ENCODE peak calls at places on chromosomes 5 and 9, in ten cellular contexts. K is HFF-Myc; V is A549; Z is fibroblast of mammary gland; C is lower lobe of right lung; G is heart left ventricle; M is astrocyte; H is pancreas; A is thoracic aorta; Y is CD8-positive, alpha-beta memory T cell. D is an unnamed sample.

GRCh38 chr5:10645146-10645545 is 81.3 kb downstream of the ANKRD33B start:
- DNase-seq in K (no peak), V (no peak), Z (no peak), C (no peak), G (no peak), M (no peak), H (no peak), A (no peak), Y (no peak), D (no peak)

GRCh38 chr9:87324613-87325194 is 173.0 kb upstream of the DAPK1 start:
- DNase-seq in K (peak), V (peak), Z (peak), C (no peak), G (no peak), M (peak), H (no peak), A (no peak), Y (no peak), D (no peak)

GRCh38 chr9:4541848-4542247 is 51.6 kb downstream of the SLC1A1 start:
- DNase-seq in K (no peak), V (no peak), Z (no peak), C (no peak), G (no peak), M (no peak), H (no peak), A (no peak), Y (no peak), D (no peak)

GRCh38 chr5:131324311-131324710 is 60.5 kb downstream of the CDC42SE2 start:
- DNase-seq in K (no peak), V (no peak), Z (no peak), C (no peak), G (no peak), M (no peak), H (no peak), A (no peak), Y (no peak), D (no peak)

GRCh38 chr5:34015120-34015807 is 7.4 kb upstream of the AMACR start:
- DNase-seq in K (no peak), V (no peak), Z (no peak), C (no peak), G (no peak), M (no peak), H (no peak), A (no peak), Y (no peak), D (no peak)

GRCh38 chr5:111772456-111772855 is 15.5 kb upstream of the NREP start:
- DNase-seq in K (no peak), V (peak), Z (peak), C (no peak), G (no peak), M (no peak), H (no peak), A (no peak), Y (no peak), D (no peak)

GRCh38 chr9:133972041-133972970 is 19.8 kb downstream of the VAV2 start:
- DNase-seq in K (no peak), V (no peak), Z (no peak), C (peak), G (no peak), M (no peak), H (no peak), A (no peak), Y (no peak), D (no peak)

GRCh38 chr5:150293091-150293941 is 3.7 kb upstream of the CAMK2A start:
- DNase-seq in K (no peak), V (no peak), Z (no peak), C (no peak), G (no peak), M (no peak), H (no peak), A (no peak), Y (no peak), D (no peak)

GRCh38 chr9:70420267-70421019 is 6.0 kb upstream of the KLF9 start:
- DNase-seq in K (no peak), V (peak), Z (peak), C (peak), G (peak), M (peak), H (peak), A (peak), Y (peak), D (peak)

GRCh38 chr9:128628471-128629048 is 28.1 kb downstream of the DYNC2I2 start:
- DNase-seq in K (no peak), V (no peak), Z (no peak), C (peak), G (peak), M (no peak), H (no peak), A (no peak), Y (no peak), D (no peak)

GRCh38 chr5:2524620-2525019 is 226.9 kb downstream of the IRX2 start:
- DNase-seq in K (no peak), V (no peak), Z (no peak), C (no peak), G (no peak), M (no peak), H (no peak), A (no peak), Y (no peak), D (no peak)

GRCh38 chr5:56447232-56447631 is 214.1 kb upstream of the ANKRD55 start:
- DNase-seq in K (no peak), V (peak), Z (peak), C (no peak), G (no peak), M (no peak), H (no peak), A (no peak), Y (no peak), D (no peak)

GRCh38 chr5:137310051-137310730 is 188.9 kb downstream of the SPOCK1 start:
- DNase-seq in K (peak), V (peak), Z (peak), C (no peak), G (no peak), M (peak), H (no peak), A (no peak), Y (no peak), D (peak)

GRCh38 chr9:135051316-135052038 is 36.0 kb upstream of the OLFM1 start:
- DNase-seq in K (no peak), V (no peak), Z (no peak), C (peak), G (no peak), M (no peak), H (no peak), A (no peak), Y (no peak), D (no peak)

GRCh38 chr9:71783120-71783523 is 14.8 kb upstream of the CEMIP2 start:
- DNase-seq in K (no peak), V (peak), Z (no peak), C (peak), G (no peak), M (no peak), H (no peak), A (no peak), Y (peak), D (no peak)

GRCh38 chr5:153827407-153827806 is 211.3 kb downstream of the FAM114A2 start:
- DNase-seq in K (no peak), V (peak), Z (peak), C (no peak), G (no peak), M (no peak), H (no peak), A (no peak), Y (no peak), D (no peak)

GRCh38 chr5:14667770-14668169 is 3.3 kb downstream of the OTULIN start:
- DNase-seq in K (no peak), V (no peak), Z (no peak), C (no peak), G (no peak), M (no peak), H (no peak), A (no peak), Y (no peak), D (no peak)

GRCh38 chr9:102461441-102461840 is 533.7 kb upstream of the CYLC2 start:
- DNase-seq in K (no peak), V (no peak), Z (peak), C (no peak), G (no peak), M (no peak), H (no peak), A (no peak), Y (no peak), D (no peak)

GRCh38 chr5:11398728-11399127 is 505.5 kb downstream of the CTNND2 start:
- DNase-seq in K (no peak), V (no peak), Z (no peak), C (no peak), G (no peak), M (no peak), H (no peak), A (no peak), Y (no peak), D (no peak)

DNA sequence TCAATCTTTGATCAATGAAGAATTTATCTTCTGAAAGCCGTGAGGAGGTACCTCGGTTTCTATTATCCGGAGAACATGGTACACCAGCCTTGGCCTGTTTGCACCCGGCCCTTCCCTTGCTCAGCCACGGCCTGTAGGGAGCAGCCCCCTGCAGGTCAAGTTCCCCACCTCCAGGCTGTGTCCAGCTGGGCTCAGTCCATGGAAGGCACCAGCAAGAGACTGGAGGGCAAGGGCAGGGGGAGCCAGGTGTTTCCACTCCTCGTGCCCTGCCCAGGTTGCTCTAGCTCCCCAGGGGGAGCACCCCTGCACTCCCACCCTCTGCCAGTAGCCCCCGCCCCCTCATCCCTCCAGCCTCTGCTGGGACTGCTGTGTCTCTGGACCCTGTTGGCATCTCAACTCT is 87.3 kb upstream of the ADAMTS2 start:
- DNase-seq in K (no peak), V (no peak), Z (no peak), C (no peak), G (no peak), M (no peak), H (no peak), A (no peak), Y (no peak), D (no peak)
- H3K4me3 ChIP-seq in K (no peak), V (no peak), Z (no peak), C (no peak), G (no peak), M (no peak), H (no peak), A (no peak), Y (no peak), D (no peak)

GRCh38 chr9:72948906-72949582 is 3.8 kb downstream of the ALDH1A1 start:
- DNase-seq in K (no peak), V (peak), Z (no peak), C (no peak), G (no peak), M (no peak), H (no peak), A (no peak), Y (no peak), D (no peak)
- H3K4me3 ChIP-seq in K (no peak), V (peak), Z (no peak), C (peak), G (no peak), M (no peak), H (no peak), A (peak), Y (no peak), D (no peak)

DNA sequence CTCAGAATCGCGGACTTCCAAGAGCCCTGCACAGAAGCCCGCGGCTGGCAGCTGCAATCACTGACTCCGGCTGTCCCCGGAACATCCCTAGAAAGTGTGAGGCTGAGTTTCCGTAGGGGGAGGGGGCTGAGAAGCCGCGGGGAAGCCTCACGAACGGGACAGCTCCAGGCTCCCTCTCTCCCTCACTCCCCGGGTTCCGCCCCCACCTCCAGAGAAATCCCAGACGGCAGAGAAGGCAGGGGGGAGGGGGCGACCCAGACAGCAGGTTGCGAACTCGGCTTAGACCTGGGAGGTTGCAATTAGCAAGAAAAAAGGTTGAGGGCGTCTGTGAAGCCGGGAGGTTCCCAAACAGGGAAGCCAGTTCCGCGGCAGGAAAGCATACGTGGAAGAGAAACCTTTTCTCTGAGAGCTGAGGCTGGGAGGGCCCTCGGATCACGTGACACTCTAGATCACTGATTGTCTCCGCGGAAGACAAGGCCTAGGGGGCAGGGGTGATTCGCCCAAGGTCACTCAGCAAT is 73.8 kb upstream of the CPLX2 start:
- DNase-seq in K (no peak), V (peak), Z (no peak), C (no peak), G (no peak), M (no peak), H (no peak), A (no peak), Y (no peak), D (no peak)
- H3K4me3 ChIP-seq in K (no peak), V (peak), Z (no peak), C (no peak), G (no peak), M (no peak), H (no peak), A (no peak), Y (no peak), D (no peak)

GRCh38 chr5:157747173-157747758 is 3.8 kb downstream of the LSM11 start:
- DNase-seq in K (no peak), V (no peak), Z (no peak), C (no peak), G (no peak), M (no peak), H (no peak), A (no peak), Y (no peak), D (no peak)

GRCh38 chr5:157743163-157744054 is at the start of gene LSM11:
- DNase-seq in K (peak), V (peak), Z (peak), C (peak), G (peak), M (peak), H (peak), A (peak), Y (peak), D (peak)

GRCh38 chr5:157747766-157748700 is 4.5 kb downstream of the LSM11 start:
- DNase-seq in K (no peak), V (no peak), Z (peak), C (no peak), G (no peak), M (no peak), H (no peak), A (no peak), Y (no peak), D (no peak)

GRCh38 chr5:157744055-157745011 is 821 bp downstream of the LSM11 start:
- DNase-seq in K (no peak), V (no peak), Z (no peak), C (peak), G (peak), M (no peak), H (peak), A (no peak), Y (no peak), D (no peak)

GRCh38 chr5:157745041-157745456 is 1.5 kb downstream of the LSM11 start:
- DNase-seq in K (no peak), V (no peak), Z (no peak), C (no peak), G (no peak), M (no peak), H (no peak), A (no peak), Y (no peak), D (no peak)
- H3K4me3 ChIP-seq in K (peak), V (peak), Z (peak), C (peak), G (peak), M (peak), H (no peak), A (peak), Y (no peak), D (no peak)

GRCh38 chr9:122228906-122229837 is at the start of gene LHX6:
- DNase-seq in K (no peak), V (no peak), Z (peak), C (no peak), G (no peak), M (peak), H (no peak), A (no peak), Y (no peak), D (no peak)
- H3K4me3 ChIP-seq in K (no peak), V (peak), Z (peak), C (peak), G (peak), M (peak), H (peak), A (peak), Y (no peak), D (no peak)

GRCh38 chr5:140926903-140927573 is 939 bp downstream of the PCDHAC1 start:
- DNase-seq in K (no peak), V (peak), Z (peak), C (peak), G (no peak), M (no peak), H (peak), A (no peak), Y (no peak), D (no peak)
- H3K4me3 ChIP-seq in K (peak), V (peak), Z (peak), C (peak), G (peak), M (peak), H (peak), A (peak), Y (no peak), D (peak)

GRCh38 chr5:43006411-43007202 is 33.5 kb downstream of the ANXA2R start:
- DNase-seq in K (no peak), V (no peak), Z (peak), C (no peak), G (no peak), M (peak), H (no peak), A (no peak), Y (no peak), D (no peak)
- H3K4me3 ChIP-seq in K (no peak), V (no peak), Z (peak), C (peak), G (peak), M (peak), H (no peak), A (peak), Y (peak), D (no peak)